ENCODE peak calls at places on chromosomes 7 and 10, in five cellular contexts. H is tibial artery, U is B cell, X is adrenal gland, K is AG04450. F is an unnamed sample.

GRCh38 chr10:80463868-80464267 is 9.8 kb downstream of the TSPAN14 start:
- DNase-seq in X (no peak), H (no peak), U (no peak), K (no peak), F (peak; percentile 29)

GRCh38 chr7:749121-749520 is 22.0 kb upstream of the PRKAR1B start:
- DNase-seq in H (no peak), U (no peak), X (no peak), K (no peak), F (no peak)

GRCh38 chr10:128064615-128065580 is 61.3 kb downstream of the MKI67 start:
- DNase-seq in H (peak; percentile 82), K (no peak), U (peak; percentile 68), X (peak; percentile 79), F (peak; percentile 92)

GRCh38 chr7:78607099-78607498 is 808.5 kb downstream of the PHTF2 start:
- DNase-seq in K (no peak), H (no peak), U (no peak), X (no peak), F (no peak)

GRCh38 chr10:9342865-9343450 is 1288.5 kb downstream of the GATA3 start:
- DNase-seq in H (no peak), U (no peak), X (no peak), K (peak; percentile 10), F (peak; percentile 7)

GRCh38 chr7:24201221-24201620 is 82.8 kb upstream of the NPY start:
- DNase-seq in H (no peak), K (no peak), X (no peak), U (no peak), F (no peak)

GRCh38 chr7:102306916-102307677 is 20.4 kb downstream of the SH2B2 start:
- DNase-seq in X (peak; percentile 49), H (peak; percentile 54), K (peak; percentile 21), U (peak; percentile 91), F (peak; percentile 51)

GRCh38 chr10:72320676-72321247 is 34.0 kb downstream of the DNAJB12 start:
- DNase-seq in H (peak; percentile 88), U (peak; percentile 78), K (peak; percentile 95), X (peak; percentile 94), F (peak; percentile 88)

GRCh38 chr10:100333106-100333505 is 3.1 kb upstream of the PKD2L1 start:
- DNase-seq in X (no peak), U (no peak), K (no peak), H (no peak), F (no peak)

GRCh38 chr10:104300002-104300735 is 31.2 kb downstream of the GSTO2 start:
- DNase-seq in U (no peak), K (peak; percentile 94), X (peak; percentile 39), H (peak; percentile 72), F (no peak)

GRCh38 chr7:90311185-90311584 is 9.9 kb downstream of the FAM237B start:
- DNase-seq in K (no peak), U (no peak), X (no peak), H (no peak), F (no peak)

GRCh38 chr10:114550756-114551290 is 107.3 kb downstream of the ABLIM1 start:
- DNase-seq in H (no peak), U (no peak), K (no peak), X (no peak), F (no peak)

GRCh38 chr10:86304436-86304835 is 62.2 kb downstream of the GRID1 start:
- DNase-seq in H (no peak), X (no peak), U (no peak), K (no peak), F (no peak)

GRCh38 chr7:128010392-128011078 is 20.7 kb downstream of the LRRC4 start:
- DNase-seq in U (no peak), X (no peak), H (no peak), K (no peak), F (peak; percentile 9)

GRCh38 chr10:121188005-121188404 is 336.8 kb downstream of the WDR11 start:
- DNase-seq in K (no peak), U (no peak), H (peak; percentile 39), X (no peak), F (no peak)

GRCh38 chr7:151518105-151518780 is 1.5 kb downstream of the RHEB start:
- DNase-seq in X (peak; percentile 89), U (peak; percentile 23), K (no peak), H (peak; percentile 50), F (peak; percentile 81)
- TF ChIP-seq CTCF in X (no peak), U (no peak), K (no peak), H (no peak), F (no peak)

DNA sequence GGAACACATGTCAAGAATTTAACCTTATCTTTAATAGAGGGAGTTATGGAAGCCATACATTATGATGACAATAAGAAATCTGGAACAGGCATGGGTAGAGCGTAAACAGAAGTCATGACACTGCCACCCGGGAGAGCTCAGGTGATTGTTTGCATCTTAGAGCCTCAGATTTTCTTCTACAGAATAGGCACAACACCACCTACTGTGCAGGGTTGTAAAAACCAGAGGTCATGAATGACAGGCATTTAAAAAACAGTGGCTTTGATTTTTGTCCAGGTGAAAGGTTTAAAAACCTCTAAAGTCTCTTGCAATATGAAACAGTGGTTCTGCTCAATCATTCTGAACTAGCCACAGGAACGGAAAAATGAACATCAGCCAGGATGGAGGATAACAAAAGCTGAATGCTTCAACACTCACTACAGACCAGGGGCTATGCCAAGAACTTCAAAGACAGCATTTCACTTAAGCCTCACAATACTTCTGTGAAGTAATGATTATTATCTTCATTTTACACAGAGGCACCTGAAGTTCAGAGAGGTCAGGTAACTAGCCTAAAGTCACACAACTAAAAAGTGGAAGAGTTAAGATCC is 123.8 kb downstream of the SLC25A13 start:
- DNase-seq in K (no peak), X (no peak), H (no peak), U (no peak), F (no peak)
- TF ChIP-seq CTCF in K (no peak), X (no peak), H (no peak), U (no peak), F (no peak)

DNA sequence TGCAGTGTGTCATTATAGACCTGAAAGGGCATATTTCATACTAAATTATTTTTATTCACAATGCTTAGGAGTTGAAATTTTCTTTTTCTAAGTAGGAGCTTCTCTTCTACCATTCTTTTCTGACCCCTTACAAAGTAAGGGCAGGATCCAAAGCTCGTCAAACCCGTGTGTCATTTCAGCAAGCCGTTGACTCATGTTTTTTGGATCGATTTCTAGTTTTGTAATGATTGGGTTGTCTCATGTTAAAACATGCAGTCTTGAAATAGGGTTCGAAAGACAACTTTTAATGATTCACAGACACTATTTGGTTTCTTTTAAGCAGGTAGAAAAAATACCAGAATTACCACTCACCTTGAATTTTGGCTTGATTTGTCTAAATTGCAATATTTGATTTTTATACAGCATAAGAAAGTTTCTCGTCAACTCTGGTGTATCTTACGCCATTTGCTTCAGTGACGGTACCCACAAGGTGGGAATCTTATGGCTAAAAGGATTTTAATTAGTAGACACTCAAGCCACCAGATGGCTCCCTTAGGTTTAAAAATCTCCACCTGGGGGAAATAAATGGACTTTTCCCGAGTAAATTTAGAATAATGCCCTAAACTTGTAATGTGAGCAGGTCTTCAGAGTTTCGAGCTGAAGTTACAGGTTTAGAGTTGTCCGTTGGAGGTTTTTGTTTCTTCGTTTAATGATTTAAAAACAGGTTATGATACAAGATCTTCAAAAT is 283.4 kb downstream of the CCDC3 start:
- DNase-seq in X (no peak), U (no peak), H (no peak), K (no peak), F (no peak)
- TF ChIP-seq CTCF in X (peak; percentile 29), U (no peak), H (peak; percentile 17), K (no peak), F (no peak)

GRCh38 chr10:11823122-11823988 is at the start of gene PROSER2:
- DNase-seq in X (no peak), U (peak; percentile 66), K (no peak), H (no peak), F (peak; percentile 51)
- TF ChIP-seq CTCF in X (no peak), U (no peak), K (no peak), H (no peak), F (no peak)

F was measured in activated CD8-positive, alpha-beta T cell treated with anti-CD3 and anti-CD28 coated beads for 36 hours.